ENCODE peak calls at places on chromosomes 13 and 19, in ten cellular contexts. One of them, this sample, is unnamed.

GRCh38 chr19:35154535-35155406 is at the start of gene FXYD5:
- DNase-seq in RWPE1: peak; percentile 75
- DNase-seq in GM23338: peak; percentile 86
- DNase-seq in AG04450: peak; percentile 27
- DNase-seq in epithelial cell of esophagus: peak; percentile 80
- DNase-seq in fibroblast of pulmonary artery: peak; percentile 87
- DNase-seq in thoracic aorta: peak; percentile 52
- DNase-seq in cardiac muscle cell: no peak
- DNase-seq in epithelial cell of proximal tubule: no peak
- DNase-seq in nephron progenitor cell: peak; percentile 68
- DNase-seq in this sample: peak; percentile 72

GRCh38 chr19:4059931-4060620 is 6.6 kb downstream of the ZBTB7A start:
- DNase-seq in GM23338: peak; percentile 33
- DNase-seq in cardiac muscle cell: no peak
- DNase-seq in nephron progenitor cell: no peak
- DNase-seq in RWPE1: peak; percentile 71
- DNase-seq in AG04450: no peak
- DNase-seq in fibroblast of pulmonary artery: peak; percentile 54
- DNase-seq in epithelial cell of esophagus: peak; percentile 80
- DNase-seq in thoracic aorta: no peak
- DNase-seq in epithelial cell of proximal tubule: no peak
- DNase-seq in this sample: peak; percentile 59

GRCh38 chr13:29581666-29582065 is 13.8 kb downstream of the SLC7A1 start:
- DNase-seq in AG04450: no peak
- DNase-seq in nephron progenitor cell: no peak
- DNase-seq in thoracic aorta: no peak
- DNase-seq in GM23338: peak; percentile 50
- DNase-seq in epithelial cell of esophagus: no peak
- DNase-seq in epithelial cell of proximal tubule: no peak
- DNase-seq in RWPE1: no peak
- DNase-seq in cardiac muscle cell: no peak
- DNase-seq in fibroblast of pulmonary artery: no peak
- DNase-seq in this sample: no peak

GRCh38 chr13:91036886-91037285 is 310.6 kb upstream of the MIR17HG start:
- DNase-seq in AG04450: no peak
- DNase-seq in fibroblast of pulmonary artery: no peak
- DNase-seq in RWPE1: no peak
- DNase-seq in nephron progenitor cell: no peak
- DNase-seq in cardiac muscle cell: no peak
- DNase-seq in thoracic aorta: no peak
- DNase-seq in GM23338: no peak
- DNase-seq in epithelial cell of proximal tubule: no peak
- DNase-seq in epithelial cell of esophagus: no peak
- DNase-seq in this sample: no peak

GRCh38 chr13:45367358-45367757 is 26.4 kb upstream of the TPT1 start:
- DNase-seq in epithelial cell of esophagus: peak; percentile 100
- DNase-seq in cardiac muscle cell: no peak
- DNase-seq in GM23338: peak; percentile 72
- DNase-seq in thoracic aorta: peak; percentile 29
- DNase-seq in AG04450: peak; percentile 45
- DNase-seq in fibroblast of pulmonary artery: peak; percentile 79
- DNase-seq in epithelial cell of proximal tubule: peak; percentile 81
- DNase-seq in RWPE1: peak; percentile 97
- DNase-seq in nephron progenitor cell: no peak
- DNase-seq in this sample: peak; percentile 84

GRCh38 chr13:80840313-80840976 is 499.5 kb upstream of the SPRY2 start:
- DNase-seq in epithelial cell of proximal tubule: no peak
- DNase-seq in RWPE1: no peak
- DNase-seq in epithelial cell of esophagus: peak; percentile 1
- DNase-seq in fibroblast of pulmonary artery: peak; percentile 99
- DNase-seq in GM23338: peak; percentile 39
- DNase-seq in thoracic aorta: no peak
- DNase-seq in nephron progenitor cell: no peak
- DNase-seq in AG04450: no peak
- DNase-seq in cardiac muscle cell: no peak
- DNase-seq in this sample: peak; percentile 94

GRCh38 chr19:10677796-10678195 is 23.4 kb upstream of the QTRT1 start:
- DNase-seq in AG04450: no peak
- DNase-seq in GM23338: no peak
- DNase-seq in RWPE1: no peak
- DNase-seq in epithelial cell of proximal tubule: no peak
- DNase-seq in fibroblast of pulmonary artery: no peak
- DNase-seq in nephron progenitor cell: no peak
- DNase-seq in thoracic aorta: no peak
- DNase-seq in epithelial cell of esophagus: no peak
- DNase-seq in cardiac muscle cell: no peak
- DNase-seq in this sample: no peak

GRCh38 chr19:34904846-34905527 is 21.7 kb upstream of the ZNF30 start:
- DNase-seq in GM23338: peak; percentile 61
- DNase-seq in cardiac muscle cell: peak; percentile 0
- DNase-seq in epithelial cell of esophagus: no peak
- DNase-seq in thoracic aorta: no peak
- DNase-seq in fibroblast of pulmonary artery: no peak
- DNase-seq in RWPE1: no peak
- DNase-seq in AG04450: no peak
- DNase-seq in nephron progenitor cell: peak; percentile 15
- DNase-seq in epithelial cell of proximal tubule: no peak
- DNase-seq in this sample: no peak

GRCh38 chr19:16200038-16200775 is 2.5 kb downstream of the AP1M1 start:
- DNase-seq in RWPE1: no peak
- DNase-seq in epithelial cell of proximal tubule: no peak
- DNase-seq in nephron progenitor cell: no peak
- DNase-seq in AG04450: no peak
- DNase-seq in fibroblast of pulmonary artery: peak; percentile 76
- DNase-seq in epithelial cell of esophagus: peak; percentile 23
- DNase-seq in GM23338: peak; percentile 21
- DNase-seq in cardiac muscle cell: no peak
- DNase-seq in thoracic aorta: no peak
- DNase-seq in this sample: peak; percentile 66

GRCh38 chr19:13404236-13404635 is 102.0 kb downstream of the CACNA1A start:
- DNase-seq in epithelial cell of esophagus: no peak
- DNase-seq in thoracic aorta: no peak
- DNase-seq in RWPE1: no peak
- DNase-seq in AG04450: no peak
- DNase-seq in nephron progenitor cell: no peak
- DNase-seq in epithelial cell of proximal tubule: no peak
- DNase-seq in GM23338: no peak
- DNase-seq in cardiac muscle cell: no peak
- DNase-seq in fibroblast of pulmonary artery: no peak
- DNase-seq in this sample: no peak

GRCh38 chr13:98129059-98129741 is 13.7 kb upstream of the FARP1 start:
- DNase-seq in epithelial cell of esophagus: peak; percentile 74
- DNase-seq in thoracic aorta: no peak
- DNase-seq in fibroblast of pulmonary artery: peak; percentile 23
- DNase-seq in epithelial cell of proximal tubule: no peak
- DNase-seq in cardiac muscle cell: no peak
- DNase-seq in RWPE1: no peak
- DNase-seq in nephron progenitor cell: no peak
- DNase-seq in AG04450: no peak
- DNase-seq in GM23338: no peak
- DNase-seq in this sample: no peak

GRCh38 chr19:55041627-55042343 is 3.7 kb upstream of the GP6 start:
- DNase-seq in nephron progenitor cell: no peak
- DNase-seq in epithelial cell of proximal tubule: no peak
- DNase-seq in fibroblast of pulmonary artery: no peak
- DNase-seq in GM23338: no peak
- DNase-seq in cardiac muscle cell: no peak
- DNase-seq in AG04450: no peak
- DNase-seq in RWPE1: no peak
- DNase-seq in thoracic aorta: no peak
- DNase-seq in epithelial cell of esophagus: no peak
- DNase-seq in this sample: no peak

GRCh38 chr19:19464339-19465098 is 50.8 kb downstream of the TSSK6 start:
- DNase-seq in GM23338: peak; percentile 86
- DNase-seq in AG04450: no peak
- DNase-seq in fibroblast of pulmonary artery: peak; percentile 80
- DNase-seq in thoracic aorta: no peak
- DNase-seq in epithelial cell of esophagus: peak; percentile 89
- DNase-seq in nephron progenitor cell: no peak
- DNase-seq in cardiac muscle cell: peak; percentile 76
- DNase-seq in RWPE1: no peak
- DNase-seq in epithelial cell of proximal tubule: peak; percentile 53
- DNase-seq in this sample: peak; percentile 76

GRCh38 chr13:41061075-41061913 is at the start of gene WBP4:
- DNase-seq in thoracic aorta: peak; percentile 77
- DNase-seq in epithelial cell of proximal tubule: peak; percentile 80
- DNase-seq in cardiac muscle cell: peak; percentile 97
- DNase-seq in RWPE1: peak; percentile 92
- DNase-seq in fibroblast of pulmonary artery: peak; percentile 97
- DNase-seq in nephron progenitor cell: peak; percentile 86
- DNase-seq in epithelial cell of esophagus: peak; percentile 98
- DNase-seq in GM23338: peak; percentile 97
- DNase-seq in AG04450: peak; percentile 90
- DNase-seq in this sample: peak; percentile 97
- TF ChIP-seq CTCF in thoracic aorta: no peak
- TF ChIP-seq CTCF in epithelial cell of proximal tubule: peak; percentile 21
- TF ChIP-seq CTCF in cardiac muscle cell: peak; percentile 29
- TF ChIP-seq CTCF in RWPE1: no peak
- TF ChIP-seq CTCF in fibroblast of pulmonary artery: peak; percentile 16
- TF ChIP-seq CTCF in nephron progenitor cell: no peak
- TF ChIP-seq CTCF in epithelial cell of esophagus: peak; percentile 26
- TF ChIP-seq CTCF in GM23338: no peak
- TF ChIP-seq CTCF in AG04450: peak; percentile 26
- TF ChIP-seq CTCF in this sample: peak; percentile 28

DNA sequence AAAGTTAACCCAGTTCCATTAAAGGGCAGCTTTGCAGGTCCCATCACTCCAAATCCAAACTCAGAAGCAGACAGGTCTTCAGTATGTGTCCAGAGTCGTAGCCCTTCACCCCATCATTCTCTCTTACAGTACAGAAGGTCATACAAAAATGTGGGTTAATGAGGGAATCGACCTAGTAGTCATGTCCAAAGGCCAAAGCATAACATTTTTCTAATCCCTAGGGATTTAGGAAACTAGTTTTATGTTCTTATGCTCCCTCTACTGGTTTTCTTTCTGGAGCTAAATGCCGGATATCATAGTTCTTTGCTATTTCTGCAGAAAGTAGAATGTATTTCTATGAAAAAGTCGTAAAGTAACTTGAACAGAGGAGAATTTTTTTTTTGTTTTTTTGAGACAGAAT is 72.2 kb downstream of the DHRS12 start:
- DNase-seq in epithelial cell of proximal tubule: no peak
- DNase-seq in thoracic aorta: no peak
- DNase-seq in nephron progenitor cell: no peak
- DNase-seq in cardiac muscle cell: no peak
- DNase-seq in GM23338: no peak
- DNase-seq in epithelial cell of esophagus: no peak
- DNase-seq in AG04450: no peak
- DNase-seq in fibroblast of pulmonary artery: peak; percentile 81
- DNase-seq in RWPE1: no peak
- DNase-seq in this sample: peak; percentile 87
- TF ChIP-seq CTCF in epithelial cell of proximal tubule: peak; percentile 44
- TF ChIP-seq CTCF in thoracic aorta: peak; percentile 53
- TF ChIP-seq CTCF in nephron progenitor cell: no peak
- TF ChIP-seq CTCF in cardiac muscle cell: peak; percentile 59
- TF ChIP-seq CTCF in GM23338: peak; percentile 24
- TF ChIP-seq CTCF in epithelial cell of esophagus: peak; percentile 18
- TF ChIP-seq CTCF in AG04450: peak; percentile 55
- TF ChIP-seq CTCF in fibroblast of pulmonary artery: peak; percentile 59
- TF ChIP-seq CTCF in RWPE1: no peak
- TF ChIP-seq CTCF in this sample: peak; percentile 63

DNA sequence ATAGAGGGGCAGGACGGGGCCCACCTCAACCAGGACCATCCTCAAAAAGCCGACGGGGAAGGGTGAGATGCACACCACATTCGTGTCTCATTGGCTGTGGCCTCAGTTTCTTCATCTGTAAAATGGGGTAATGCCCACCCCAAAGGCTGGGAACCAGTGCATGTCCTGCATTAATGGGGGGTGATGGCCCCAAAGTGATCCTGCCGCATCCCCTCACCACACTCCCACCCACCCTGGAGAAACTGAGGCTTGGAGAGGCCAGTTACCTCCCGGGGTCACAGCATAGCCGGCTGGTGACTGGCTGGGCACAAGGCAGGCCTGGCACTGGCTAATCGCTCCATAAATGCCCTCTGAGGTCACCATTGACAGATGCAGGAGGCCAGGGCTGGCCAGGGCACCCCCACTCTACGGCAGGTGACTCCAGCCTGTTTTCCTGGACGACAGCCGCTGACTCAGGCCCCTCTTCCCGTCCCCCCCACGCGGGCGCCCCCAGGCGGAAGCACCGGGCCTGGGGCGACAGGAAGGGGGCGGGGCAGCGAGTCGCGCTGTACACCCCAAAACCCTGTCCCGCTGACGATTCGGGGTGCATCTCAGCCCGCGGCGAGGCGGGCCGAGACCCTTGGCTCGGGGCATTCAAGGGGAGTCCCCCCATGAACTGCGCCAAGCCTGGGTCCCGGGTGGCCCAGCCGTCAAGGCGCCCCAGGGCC is 483 bp upstream of the MIDN start:
- DNase-seq in GM23338: peak; percentile 83
- DNase-seq in nephron progenitor cell: peak; percentile 57
- DNase-seq in fibroblast of pulmonary artery: peak; percentile 64
- DNase-seq in thoracic aorta: no peak
- DNase-seq in RWPE1: no peak
- DNase-seq in cardiac muscle cell: no peak
- DNase-seq in AG04450: no peak
- DNase-seq in epithelial cell of esophagus: peak; percentile 63
- DNase-seq in epithelial cell of proximal tubule: no peak
- DNase-seq in this sample: peak; percentile 51
- TF ChIP-seq CTCF in GM23338: peak; percentile 37
- TF ChIP-seq CTCF in nephron progenitor cell: no peak
- TF ChIP-seq CTCF in fibroblast of pulmonary artery: peak; percentile 17
- TF ChIP-seq CTCF in thoracic aorta: no peak
- TF ChIP-seq CTCF in RWPE1: no peak
- TF ChIP-seq CTCF in cardiac muscle cell: peak; percentile 32
- TF ChIP-seq CTCF in AG04450: peak; percentile 45
- TF ChIP-seq CTCF in epithelial cell of esophagus: no peak
- TF ChIP-seq CTCF in epithelial cell of proximal tubule: peak; percentile 42
- TF ChIP-seq CTCF in this sample: peak; percentile 28

DNA sequence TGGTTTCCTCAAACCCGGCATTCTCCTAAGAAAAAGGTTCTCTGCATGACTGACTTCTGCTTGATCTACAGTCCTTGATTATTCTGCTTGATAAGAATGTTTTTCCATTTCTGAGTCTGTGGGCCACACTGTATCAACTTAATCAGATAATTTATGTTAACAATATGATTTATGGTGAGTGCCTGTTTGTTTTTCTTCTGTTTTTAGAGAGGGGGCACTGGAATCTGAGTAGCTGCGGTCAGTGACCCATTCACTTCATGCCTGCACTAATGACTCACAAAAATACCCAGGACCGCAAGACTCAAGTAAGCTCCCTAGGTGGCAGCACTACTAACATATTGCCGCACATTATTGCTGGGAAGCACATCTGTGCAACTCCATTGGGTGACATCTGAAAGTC is 542.3 kb upstream of the ATXN8OS start:
- DNase-seq in fibroblast of pulmonary artery: no peak
- DNase-seq in nephron progenitor cell: peak; percentile 5
- DNase-seq in AG04450: no peak
- DNase-seq in thoracic aorta: no peak
- DNase-seq in cardiac muscle cell: no peak
- DNase-seq in epithelial cell of proximal tubule: peak; percentile 42
- DNase-seq in epithelial cell of esophagus: peak; percentile 76
- DNase-seq in RWPE1: no peak
- DNase-seq in GM23338: peak; percentile 80
- DNase-seq in this sample: no peak
- TF ChIP-seq CTCF in fibroblast of pulmonary artery: no peak
- TF ChIP-seq CTCF in nephron progenitor cell: peak; percentile 16
- TF ChIP-seq CTCF in AG04450: no peak
- TF ChIP-seq CTCF in thoracic aorta: no peak
- TF ChIP-seq CTCF in cardiac muscle cell: no peak
- TF ChIP-seq CTCF in epithelial cell of proximal tubule: peak; percentile 67
- TF ChIP-seq CTCF in epithelial cell of esophagus: peak; percentile 61
- TF ChIP-seq CTCF in RWPE1: peak; percentile 17
- TF ChIP-seq CTCF in GM23338: peak; percentile 75
- TF ChIP-seq CTCF in this sample: no peak

This sample was measured in fibroblast of the aortic adventitia.